ENCODE peak calls at places on chromosomes 4 and X, in four cellular contexts. One of them, this sample, is unnamed.
A peak's percentile ranks its signal among the peaks of the same experiment; 100 is the strongest.

GRCh38 chrX:153673398-153674218 is at the start of gene PNCK:
- DNase-seq in transverse colon: no peak
- DNase-seq in heart left ventricle: peak; percentile 29
- DNase-seq in stomach: no peak
- DNase-seq in this sample: no peak

GRCh38 chr4:24809376-24809775 is 14.0 kb downstream of the SOD3 start:
- DNase-seq in transverse colon: no peak
- DNase-seq in heart left ventricle: no peak
- DNase-seq in stomach: no peak
- DNase-seq in this sample: no peak

GRCh38 chr4:139301821-139302611 is at the start of gene NDUFC1:
- DNase-seq in transverse colon: peak; percentile 65
- DNase-seq in heart left ventricle: peak; percentile 46
- DNase-seq in stomach: peak; percentile 54
- DNase-seq in this sample: peak; percentile 52

GRCh38 chr4:47668810-47669408 is 169.0 kb downstream of the CORIN start:
- DNase-seq in transverse colon: no peak
- DNase-seq in heart left ventricle: no peak
- DNase-seq in stomach: no peak
- DNase-seq in this sample: no peak

GRCh38 chr4:122632396-122633143 is 11.7 kb upstream of the IL21 start:
- DNase-seq in transverse colon: no peak
- DNase-seq in heart left ventricle: no peak
- DNase-seq in stomach: no peak
- DNase-seq in this sample: no peak

GRCh38 chr4:71120831-71121524 is 127.5 kb downstream of the DCK start:
- DNase-seq in transverse colon: no peak
- DNase-seq in heart left ventricle: no peak
- DNase-seq in stomach: no peak
- DNase-seq in this sample: no peak

GRCh38 chr4:150363721-150364688 is 217.9 kb upstream of the MAB21L2 start:
- DNase-seq in transverse colon: no peak
- DNase-seq in heart left ventricle: no peak
- DNase-seq in stomach: no peak
- DNase-seq in this sample: no peak

GRCh38 chr4:8919651-8920288 is 48.1 kb upstream of the HMX1 start:
- DNase-seq in transverse colon: no peak
- DNase-seq in heart left ventricle: no peak
- DNase-seq in stomach: peak; percentile 21
- DNase-seq in this sample: no peak

GRCh38 chr4:173367946-173368345 is 2.8 kb upstream of the SAP30 start:
- DNase-seq in transverse colon: no peak
- DNase-seq in heart left ventricle: no peak
- DNase-seq in stomach: no peak
- DNase-seq in this sample: no peak

DNA sequence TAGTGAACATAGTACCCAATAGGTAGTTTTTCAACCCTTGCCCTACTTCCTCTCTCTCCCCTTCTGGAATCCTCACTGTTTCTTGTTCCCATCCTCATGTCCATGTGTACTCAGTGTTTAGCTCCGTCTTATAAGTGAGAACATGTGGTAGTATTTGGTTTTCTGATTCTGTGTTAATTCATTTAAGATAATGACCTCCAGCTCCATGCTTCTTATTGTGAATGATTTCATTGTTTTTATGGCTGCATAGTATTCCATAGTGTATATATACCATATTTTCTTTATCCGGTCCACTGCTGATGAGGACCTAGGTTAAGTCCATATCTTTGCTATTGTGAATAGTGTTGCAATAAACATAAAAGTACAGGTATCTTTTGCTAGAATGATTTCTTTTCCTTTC is 31.0 kb downstream of the IRF2 start:
- DNase-seq in transverse colon: no peak
- DNase-seq in heart left ventricle: no peak
- DNase-seq in stomach: no peak
- DNase-seq in this sample: no peak
- H3K4me1 ChIP-seq in transverse colon: peaks cover 9% of the 10 kb centered on the region
- H3K4me1 ChIP-seq in heart left ventricle: peaks cover 88% of the 10 kb centered on the region
- H3K4me1 ChIP-seq in stomach: peaks cover 65% of the 10 kb centered on the region
- H3K4me1 ChIP-seq in this sample: peaks cover 31% of the 10 kb centered on the region

DNA sequence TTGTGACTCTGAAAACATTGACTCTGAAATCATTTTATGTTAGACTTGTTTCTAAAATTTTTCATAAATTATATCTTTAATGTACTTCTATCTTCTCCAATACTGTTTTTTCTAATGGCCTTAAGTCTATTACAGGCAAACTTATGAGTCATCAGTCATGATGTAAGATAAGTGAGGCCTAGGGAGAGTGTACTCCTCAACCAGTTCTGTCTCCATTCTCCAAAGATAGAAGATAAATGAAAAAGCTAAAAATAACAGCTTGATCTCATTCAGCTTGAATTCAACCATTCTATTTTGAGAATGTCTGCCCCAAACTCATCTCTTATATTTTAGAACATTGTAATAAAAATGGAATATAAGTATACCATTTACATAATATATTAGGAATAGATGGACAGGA is 34.5 kb downstream of the STBD1 start:
- DNase-seq in transverse colon: no peak
- DNase-seq in heart left ventricle: no peak
- DNase-seq in stomach: no peak
- DNase-seq in this sample: no peak
- H3K4me1 ChIP-seq in transverse colon: no peaks in the 10 kb centered on the region
- H3K4me1 ChIP-seq in heart left ventricle: peaks cover 3% of the 10 kb centered on the region
- H3K4me1 ChIP-seq in stomach: no peaks in the 10 kb centered on the region
- H3K4me1 ChIP-seq in this sample: no peaks in the 10 kb centered on the region

GRCh38 chr4:113447061-113447460 is 314.5 kb downstream of the CAMK2D start:
- DNase-seq in transverse colon: no peak
- DNase-seq in heart left ventricle: no peak
- DNase-seq in stomach: no peak
- DNase-seq in this sample: no peak
- H3K4me1 ChIP-seq in transverse colon: no peaks in the 10 kb centered on the region
- H3K4me1 ChIP-seq in heart left ventricle: peaks cover 51% of the 10 kb centered on the region
- H3K4me1 ChIP-seq in stomach: peaks cover 7% of the 10 kb centered on the region
- H3K4me1 ChIP-seq in this sample: peaks cover 50% of the 10 kb centered on the region

DNA sequence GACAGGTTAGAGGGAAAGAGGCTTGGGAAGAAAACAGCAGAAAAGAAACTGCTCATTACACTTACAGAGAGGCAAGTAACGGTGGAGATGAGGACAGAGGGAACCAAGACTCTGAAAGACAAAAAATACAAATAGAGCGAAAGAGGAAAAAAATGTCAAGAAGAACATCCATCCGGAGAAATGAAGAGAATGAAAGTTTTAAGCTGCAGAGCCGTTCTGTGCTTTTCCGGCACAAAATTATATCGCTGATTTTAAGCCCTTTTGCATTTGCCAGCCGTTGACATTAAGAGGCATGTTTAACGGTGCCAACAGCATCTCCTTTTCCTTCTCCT is 236 bp downstream of the PCDH10 start:
- DNase-seq in transverse colon: no peak
- DNase-seq in heart left ventricle: no peak
- DNase-seq in stomach: no peak
- DNase-seq in this sample: no peak
- H3K4me1 ChIP-seq in transverse colon: no peaks in the 10 kb centered on the region
- H3K4me1 ChIP-seq in heart left ventricle: peaks cover 57% of the 10 kb centered on the region
- H3K4me1 ChIP-seq in stomach: peaks cover 63% of the 10 kb centered on the region
- H3K4me1 ChIP-seq in this sample: no peaks in the 10 kb centered on the region

DNA sequence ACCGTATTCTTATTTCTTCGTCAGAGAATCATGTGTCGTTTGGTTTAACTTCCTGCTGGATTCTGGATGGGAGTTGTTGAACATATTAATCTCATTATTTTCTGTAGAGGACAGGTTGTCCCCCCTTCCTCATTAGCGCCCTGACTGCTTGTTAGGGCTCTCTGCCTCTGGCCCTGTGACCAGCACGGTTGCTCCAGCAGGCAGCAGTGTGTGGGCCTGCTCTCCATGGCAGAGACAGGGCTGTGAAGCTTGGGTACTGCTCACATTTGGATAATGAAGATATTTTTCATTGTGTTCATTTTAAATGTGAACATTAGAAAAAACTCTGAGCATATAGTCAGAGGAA is 102.7 kb downstream of the KLHL8 start:
- DNase-seq in transverse colon: no peak
- DNase-seq in heart left ventricle: no peak
- DNase-seq in stomach: no peak
- DNase-seq in this sample: no peak
- H3K4me1 ChIP-seq in transverse colon: peaks cover 11% of the 10 kb centered on the region
- H3K4me1 ChIP-seq in heart left ventricle: peaks cover 63% of the 10 kb centered on the region
- H3K4me1 ChIP-seq in stomach: peaks cover 9% of the 10 kb centered on the region
- H3K4me1 ChIP-seq in this sample: peaks cover 42% of the 10 kb centered on the region

GRCh38 chr4:110612631-110613269 is 10.1 kb downstream of the PITX2 start:
- DNase-seq in transverse colon: no peak
- DNase-seq in heart left ventricle: no peak
- DNase-seq in stomach: no peak
- DNase-seq in this sample: no peak
- H3K4me1 ChIP-seq in transverse colon: peaks cover 7% of the 10 kb centered on the region
- H3K4me1 ChIP-seq in heart left ventricle: no peaks in the 10 kb centered on the region
- H3K4me1 ChIP-seq in stomach: peaks cover 15% of the 10 kb centered on the region
- H3K4me1 ChIP-seq in this sample: peaks cover 16% of the 10 kb centered on the region

GRCh38 chr4:99818661-99819060 is 2.0 kb downstream of the DAPP1 start:
- DNase-seq in transverse colon: no peak
- DNase-seq in heart left ventricle: no peak
- DNase-seq in stomach: no peak
- DNase-seq in this sample: no peak

GRCh38 chr4:99825272-99825671 is 8.6 kb downstream of the DAPP1 start:
- DNase-seq in transverse colon: no peak
- DNase-seq in heart left ventricle: no peak
- DNase-seq in stomach: no peak
- DNase-seq in this sample: no peak

GRCh38 chr4:99822734-99823133 is 6.1 kb downstream of the DAPP1 start:
- DNase-seq in transverse colon: no peak
- DNase-seq in heart left ventricle: no peak
- DNase-seq in stomach: no peak
- DNase-seq in this sample: no peak

GRCh38 chr4:99824070-99824599 is 7.5 kb downstream of the DAPP1 start:
- DNase-seq in transverse colon: no peak
- DNase-seq in heart left ventricle: no peak
- DNase-seq in stomach: no peak
- DNase-seq in this sample: no peak

GRCh38 chr4:99821918-99822503 is 5.4 kb downstream of the DAPP1 start:
- DNase-seq in transverse colon: no peak
- DNase-seq in heart left ventricle: no peak
- DNase-seq in stomach: no peak
- DNase-seq in this sample: no peak
- H3K4me1 ChIP-seq in transverse colon: no peaks in the 10 kb centered on the region
- H3K4me1 ChIP-seq in heart left ventricle: no peaks in the 10 kb centered on the region
- H3K4me1 ChIP-seq in stomach: no peaks in the 10 kb centered on the region
- H3K4me1 ChIP-seq in this sample: no peaks in the 10 kb centered on the region

DNA sequence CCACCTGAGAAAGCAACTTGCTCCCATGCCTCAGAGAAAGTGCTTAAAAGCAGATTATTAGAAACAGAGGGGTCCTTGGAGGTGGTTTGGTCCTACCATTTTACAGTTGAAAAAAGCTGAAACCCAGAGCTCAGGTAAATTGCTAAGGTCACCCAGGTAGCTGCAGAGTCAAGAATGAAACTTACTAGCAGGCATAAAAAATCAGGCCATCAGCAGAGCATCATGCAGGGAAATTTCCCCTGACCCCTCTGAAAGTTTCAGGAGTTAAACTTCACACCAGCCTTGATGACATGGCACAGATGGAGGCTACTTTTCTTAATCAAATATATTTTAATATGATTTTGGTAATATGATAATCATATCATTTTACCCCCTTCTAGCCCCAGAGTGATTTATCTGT is 70.3 kb downstream of the IRF2 start:
- DNase-seq in transverse colon: no peak
- DNase-seq in heart left ventricle: no peak
- DNase-seq in stomach: no peak
- DNase-seq in this sample: no peak
- H3K4me1 ChIP-seq in transverse colon: peaks cover 4% of the 10 kb centered on the region
- H3K4me1 ChIP-seq in heart left ventricle: peaks cover 56% of the 10 kb centered on the region
- H3K4me1 ChIP-seq in stomach: peaks cover 30% of the 10 kb centered on the region
- H3K4me1 ChIP-seq in this sample: peaks cover 44% of the 10 kb centered on the region

GRCh38 chr4:85051526-85051925 is 85.0 kb upstream of the WDFY3 start:
- DNase-seq in transverse colon: no peak
- DNase-seq in heart left ventricle: no peak
- DNase-seq in stomach: no peak
- DNase-seq in this sample: no peak

GRCh38 chr4:85055558-85055957 is 89.1 kb upstream of the WDFY3 start:
- DNase-seq in transverse colon: no peak
- DNase-seq in heart left ventricle: no peak
- DNase-seq in stomach: no peak
- DNase-seq in this sample: no peak

GRCh38 chr4:85050736-85051135 is 84.2 kb upstream of the WDFY3 start:
- DNase-seq in transverse colon: no peak
- DNase-seq in heart left ventricle: no peak
- DNase-seq in stomach: no peak
- DNase-seq in this sample: no peak
- H3K4me1 ChIP-seq in transverse colon: no peaks in the 10 kb centered on the region
- H3K4me1 ChIP-seq in heart left ventricle: no peaks in the 10 kb centered on the region
- H3K4me1 ChIP-seq in stomach: no peaks in the 10 kb centered on the region
- H3K4me1 ChIP-seq in this sample: no peaks in the 10 kb centered on the region

GRCh38 chr4:6327220-6327917 is 57.7 kb downstream of the WFS1 start:
- DNase-seq in transverse colon: peak; percentile 81
- DNase-seq in heart left ventricle: peak; percentile 80
- DNase-seq in stomach: peak; percentile 87
- DNase-seq in this sample: peak; percentile 26
- H3K4me1 ChIP-seq in transverse colon: no peaks in the 10 kb centered on the region
- H3K4me1 ChIP-seq in heart left ventricle: peaks cover 3% of the 10 kb centered on the region
- H3K4me1 ChIP-seq in stomach: peaks cover 10% of the 10 kb centered on the region
- H3K4me1 ChIP-seq in this sample: no peaks in the 10 kb centered on the region